ENCODE peak calls at places on chromosomes 11 and 22, in six cellular contexts. C is AG04450, O is BJ, Q is IMR-90, B is tibial artery, X is heart right ventricle. H is an unnamed sample.

GRCh38 chr11:19892876-19893275 is 180.2 kb downstream of the NAV2 start:
- DNase-seq in B (no peak), X (no peak), O (no peak), C (no peak), Q (peak), H (no peak)

GRCh38 chr11:122354029-122354697 is 238.1 kb upstream of the BLID start:
- DNase-seq in C (no peak), B (no peak), O (peak), Q (no peak), X (no peak), H (no peak)

GRCh38 chr22:41770715-41771452 is 29.6 kb upstream of the CCDC134 start:
- DNase-seq in C (no peak), Q (no peak), O (no peak), X (no peak), B (no peak), H (no peak)

GRCh38 chr11:77175021-77175842 is 47.2 kb downstream of the MYO7A start:
- DNase-seq in X (no peak), Q (no peak), O (no peak), B (peak), C (no peak), H (no peak)

GRCh38 chr11:132058211-132058772 is 687.9 kb downstream of the NTM start:
- DNase-seq in O (no peak), Q (peak), X (no peak), B (peak), C (no peak), H (no peak)

GRCh38 chr22:39169797-39170466 is 17.5 kb upstream of the CBX7 start:
- DNase-seq in C (no peak), X (no peak), O (no peak), Q (no peak), B (no peak), H (no peak)

GRCh38 chr11:86143429-86144030 is 74.6 kb upstream of the PICALM start:
- DNase-seq in O (no peak), C (no peak), X (no peak), B (no peak), Q (no peak), H (no peak)

GRCh38 chr11:44680982-44681597 is 45.7 kb upstream of the TSPAN18 start:
- DNase-seq in X (no peak), Q (no peak), B (no peak), O (no peak), C (no peak), H (no peak)

GRCh38 chr11:117519170-117519569 is 191.5 kb downstream of the CEP164 start:
- DNase-seq in B (no peak), X (no peak), O (no peak), C (no peak), Q (no peak), H (peak)

GRCh38 chr22:30921108-30921507 is 47.5 kb downstream of the MORC2 start:
- DNase-seq in X (no peak), B (no peak), O (no peak), C (no peak), Q (no peak), H (no peak)

GRCh38 chr11:105155679-105156078 is 16.1 kb upstream of the CARD18 start:
- DNase-seq in O (no peak), Q (no peak), C (no peak), X (no peak), B (no peak), H (no peak)

GRCh38 chr11:119417726-119418540 is 5.0 kb downstream of the THY1 start:
- DNase-seq in O (peak), X (no peak), C (peak), B (no peak), Q (peak), H (peak)

GRCh38 chr11:66136752-66137123 is 66.7 kb downstream of the PACS1 start:
- DNase-seq in C (no peak), X (no peak), O (no peak), B (no peak), Q (peak), H (no peak)

GRCh38 chr11:36186340-36186739 is 102.9 kb downstream of the COMMD9 start:
- DNase-seq in B (no peak), Q (peak), X (no peak), C (peak), O (peak), H (no peak)

GRCh38 chr11:7251487-7251835 is 243 bp upstream of the SYT9 start:
- DNase-seq in X (no peak), Q (no peak), C (no peak), B (no peak), O (no peak), H (no peak)

GRCh38 chr22:18971321-18971751 is 35.2 kb upstream of the PRODH start:
- DNase-seq in X (no peak), O (no peak), Q (no peak), C (no peak), B (no peak), H (no peak)

GRCh38 chr22:48685767-48686166 is 1141.9 kb downstream of the BRD1 start:
- DNase-seq in Q (no peak), C (no peak), B (no peak), X (no peak), O (no peak), H (no peak)

GRCh38 chr11:73295259-73295995 is 12.6 kb upstream of the ARHGEF17 start:
- DNase-seq in C (no peak), B (peak), Q (peak), O (peak), X (peak), H (peak)

GRCh38 chr11:99370557-99371200 is 349.9 kb downstream of the CNTN5 start:
- DNase-seq in C (peak), O (no peak), Q (peak), B (no peak), X (peak), H (no peak)

GRCh38 chr11:15258433-15259350 is 144.0 kb downstream of the INSC start:
- DNase-seq in X (no peak), O (no peak), C (no peak), Q (peak), B (no peak), H (peak)

GRCh38 chr11:26573896-26574295 is 1.8 kb upstream of the MUC15 start:
- DNase-seq in C (no peak), X (no peak), B (no peak), O (no peak), Q (no peak), H (no peak)

GRCh38 chr11:26572770-26573402 is 823 bp upstream of the MUC15 start:
- DNase-seq in C (no peak), X (no peak), O (no peak), Q (no peak), B (no peak), H (no peak)

GRCh38 chr11:26569646-26570045 is 2.4 kb downstream of the MUC15 start:
- DNase-seq in O (no peak), Q (no peak), C (no peak), X (no peak), B (no peak), H (no peak)

GRCh38 chr11:26575946-26576345 is 3.9 kb upstream of the MUC15 start:
- DNase-seq in B (no peak), O (no peak), C (no peak), X (no peak), Q (no peak), H (no peak)

GRCh38 chr11:26571861-26572654 is at the start of gene MUC15:
- DNase-seq in O (no peak), X (no peak), B (no peak), C (no peak), Q (no peak), H (no peak)
- H3K4me3 ChIP-seq in O (no peak), X (no peak), B (no peak), C (no peak), Q (no peak), H (peak)

DNA sequence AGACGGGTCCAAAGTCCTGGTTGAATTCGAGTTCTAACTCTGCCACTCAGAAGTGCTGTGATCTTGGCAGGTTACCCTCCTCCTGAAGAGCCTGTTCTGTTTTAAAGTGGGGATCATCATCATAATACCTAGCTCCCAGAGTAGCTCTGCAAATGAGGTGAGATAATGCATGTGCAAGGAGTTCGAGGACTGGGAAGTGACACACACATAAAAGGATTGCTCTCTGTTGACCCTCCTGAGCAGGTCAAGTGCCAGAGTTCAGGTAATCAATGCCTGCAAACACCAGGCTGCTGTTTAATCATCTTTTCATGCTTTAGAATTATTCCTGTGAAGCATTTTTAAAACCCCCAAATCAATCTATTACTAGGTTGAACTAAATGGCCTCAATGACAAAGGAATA is 19.9 kb downstream of the RCN1 start:
- DNase-seq in X (no peak), O (no peak), Q (no peak), B (no peak), C (no peak), H (no peak)
- TF ChIP-seq CTCF in X (no peak), O (no peak), Q (no peak), B (no peak), C (no peak), H (no peak)

GRCh38 chr11:128157423-128158298 is 429.7 kb downstream of the ETS1 start:
- DNase-seq in X (peak), Q (peak), C (peak), B (peak), O (peak), H (peak)
- H3K4me3 ChIP-seq in X (no peak), Q (peak), C (peak), B (no peak), O (no peak), H (peak)

GRCh38 chr11:71356904-71357303 is 91.3 kb downstream of the DHCR7 start:
- DNase-seq in C (no peak), O (no peak), X (no peak), Q (no peak), B (no peak), H (no peak)

GRCh38 chr11:71356280-71356876 is 91.8 kb downstream of the DHCR7 start:
- DNase-seq in C (no peak), Q (no peak), X (no peak), O (no peak), B (no peak), H (no peak)

GRCh38 chr11:71358122-71358728 is 90.0 kb downstream of the DHCR7 start:
- DNase-seq in X (no peak), C (no peak), Q (no peak), O (no peak), B (no peak), H (no peak)

GRCh38 chr11:71357414-71357813 is 90.8 kb downstream of the DHCR7 start:
- DNase-seq in Q (no peak), O (no peak), C (no peak), B (no peak), X (no peak), H (no peak)

GRCh38 chr11:71358963-71359567 is 89.1 kb downstream of the DHCR7 start:
- DNase-seq in B (no peak), Q (no peak), C (no peak), O (no peak), X (no peak), H (no peak)
- TF ChIP-seq CTCF in B (no peak), Q (no peak), C (no peak), O (no peak), X (no peak), H (no peak)

GRCh38 chr11:81869337-81870065 is 864.2 kb downstream of the FAM181B start:
- DNase-seq in C (no peak), Q (no peak), B (no peak), O (no peak), X (no peak), H (no peak)
- H3K4me3 ChIP-seq in C (no peak), Q (no peak), B (no peak), O (no peak), X (no peak), H (no peak)

H was measured in epithelial cell of proximal tubule.